ENCODE peak calls at places on chromosomes 13 and 19, in seven cellular contexts. C is prostate gland; B is left ventricle myocardium inferior; X is CD4-positive, alpha-beta memory T cell; W is psoas muscle; K is mesendoderm; P is CD4-positive, alpha-beta T cell. T is an unnamed sample.
A peak's percentile ranks its signal among the peaks of the same experiment; 100 is the strongest.

GRCh38 chr19:43807651-43808050 is 5.4 kb upstream of the LYPD5 start:
- DNase-seq in C (no peak), B (no peak), X (no peak), W (no peak), K (no peak), P (no peak), T (no peak)

GRCh38 chr13:113291129-113291528 is 5.9 kb upstream of the LAMP1 start:
- DNase-seq in C (no peak), B (no peak), X (no peak), W (no peak), K (no peak), P (no peak), T (no peak)

GRCh38 chr13:30415430-30416030 is 6.8 kb upstream of the UBE2L5 start:
- DNase-seq in C (no peak), B (no peak), X (peak; percentile 50), W (no peak), K (no peak), P (no peak), T (no peak)

GRCh38 chr19:10836478-10837325 is 690 bp upstream of the TMED1 start:
- DNase-seq in C (no peak), B (peak; percentile 86), X (no peak), W (peak; percentile 96), K (no peak), P (no peak), T (peak; percentile 89)

GRCh38 chr13:34864650-34865049 is 77.4 kb upstream of the NBEA start:
- DNase-seq in C (no peak), B (no peak), X (no peak), W (no peak), K (no peak), P (no peak), T (no peak)

GRCh38 chr13:100941377-100941776 is 266.8 kb upstream of the TMTC4 start:
- DNase-seq in C (no peak), B (no peak), X (no peak), W (no peak), K (no peak), P (no peak), T (no peak)

GRCh38 chr13:41651413-41652068 is 194.2 kb downstream of the RGCC start:
- DNase-seq in C (no peak), B (no peak), X (no peak), W (no peak), K (peak; percentile 47), P (no peak), T (no peak)

GRCh38 chr13:51827254-51827653 is 17.7 kb downstream of the TMEM272 start:
- DNase-seq in C (no peak), B (no peak), X (peak; percentile 24), W (no peak), K (no peak), P (no peak), T (no peak)

GRCh38 chr19:41999071-41999877 is 5.2 kb upstream of the ATP1A3 start:
- DNase-seq in C (no peak), B (no peak), X (no peak), W (no peak), K (peak; percentile 56), P (no peak), T (no peak)

GRCh38 chr19:1811472-1811894 is 593 bp downstream of the ATP8B3 start:
- DNase-seq in C (peak; percentile 46), B (peak; percentile 41), X (peak; percentile 24), W (peak; percentile 86), K (peak; percentile 41), P (no peak), T (peak; percentile 91)

GRCh38 chr13:23928985-23929384 is 31.7 kb upstream of the C1QTNF9B start:
- DNase-seq in C (no peak), B (no peak), X (no peak), W (no peak), K (peak; percentile 10), P (no peak), T (no peak)

GRCh38 chr13:45879666-45880065 is 28.1 kb upstream of the SIAH3 start:
- DNase-seq in C (no peak), B (peak; percentile 65), X (no peak), W (peak; percentile 90), K (peak; percentile 75), P (no peak), T (no peak)

GRCh38 chr13:33249066-33249465 is 36.5 kb downstream of the STARD13 start:
- DNase-seq in C (no peak), B (no peak), X (no peak), W (no peak), K (no peak), P (no peak), T (no peak)

GRCh38 chr19:12641456-12641855 is 25.1 kb downstream of the MAN2B1 start:
- DNase-seq in C (no peak), B (no peak), X (no peak), W (no peak), K (no peak), P (no peak), T (no peak)

GRCh38 chr19:39518458-39518857 is 3.5 kb downstream of the SELENOV start:
- DNase-seq in C (no peak), B (no peak), X (no peak), W (no peak), K (peak; percentile 69), P (no peak), T (no peak)

GRCh38 chr19:45171211-45171623 is 6.8 kb downstream of the TRAPPC6A start:
- DNase-seq in C (no peak), B (no peak), X (peak; percentile 67), W (no peak), K (no peak), P (peak; percentile 32), T (no peak)

GRCh38 chr19:29263305-29264080 is 50.5 kb upstream of the UQCRFS1 start:
- DNase-seq in C (no peak), B (peak; percentile 32), X (peak; percentile 29), W (peak; percentile 66), K (peak; percentile 74), P (peak; percentile 51), T (no peak)

GRCh38 chr19:808176-808741 is 11.0 kb downstream of the PTBP1 start:
- DNase-seq in C (no peak), B (no peak), X (no peak), W (no peak), K (no peak), P (no peak), T (no peak)

GRCh38 chr13:110593430-110594130 is 21.8 kb upstream of the NAXD start:
- DNase-seq in C (peak; percentile 39), B (no peak), X (peak; percentile 36), W (no peak), K (peak; percentile 80), P (no peak), T (no peak)

GRCh38 chr13:100545684-100546061 is 42.9 kb downstream of the GGACT start:
- DNase-seq in C (no peak), B (no peak), X (no peak), W (no peak), K (no peak), P (no peak), T (no peak)

GRCh38 chr19:28497137-28497536 is 715.8 kb downstream of the UQCRFS1 start:
- DNase-seq in C (no peak), B (no peak), X (no peak), W (no peak), K (no peak), P (no peak), T (no peak)

GRCh38 chr13:77325371-77325941 is 1.4 kb downstream of the MYCBP2 start:
- DNase-seq in C (no peak), B (no peak), X (peak; percentile 64), W (no peak), K (no peak), P (no peak), T (no peak)

GRCh38 chr19:39539165-39539518 is 819 bp downstream of the EID2 start:
- DNase-seq in C (no peak), B (no peak), X (no peak), W (no peak), K (peak; percentile 93), P (no peak), T (no peak)

GRCh38 chr19:6276447-6276846 is 3.3 kb downstream of the MLLT1 start:
- DNase-seq in C (no peak), B (peak; percentile 53), X (no peak), W (peak; percentile 81), K (peak; percentile 57), P (no peak), T (no peak)

GRCh38 chr13:38707433-38707832 is 20.6 kb downstream of the FREM2 start:
- DNase-seq in C (no peak), B (no peak), X (no peak), W (no peak), K (no peak), P (no peak), T (no peak)

GRCh38 chr13:42728507-42729180 is 52.7 kb upstream of the FAM216B start:
- DNase-seq in C (no peak), B (no peak), X (no peak), W (no peak), K (no peak), P (no peak), T (no peak)

DNA sequence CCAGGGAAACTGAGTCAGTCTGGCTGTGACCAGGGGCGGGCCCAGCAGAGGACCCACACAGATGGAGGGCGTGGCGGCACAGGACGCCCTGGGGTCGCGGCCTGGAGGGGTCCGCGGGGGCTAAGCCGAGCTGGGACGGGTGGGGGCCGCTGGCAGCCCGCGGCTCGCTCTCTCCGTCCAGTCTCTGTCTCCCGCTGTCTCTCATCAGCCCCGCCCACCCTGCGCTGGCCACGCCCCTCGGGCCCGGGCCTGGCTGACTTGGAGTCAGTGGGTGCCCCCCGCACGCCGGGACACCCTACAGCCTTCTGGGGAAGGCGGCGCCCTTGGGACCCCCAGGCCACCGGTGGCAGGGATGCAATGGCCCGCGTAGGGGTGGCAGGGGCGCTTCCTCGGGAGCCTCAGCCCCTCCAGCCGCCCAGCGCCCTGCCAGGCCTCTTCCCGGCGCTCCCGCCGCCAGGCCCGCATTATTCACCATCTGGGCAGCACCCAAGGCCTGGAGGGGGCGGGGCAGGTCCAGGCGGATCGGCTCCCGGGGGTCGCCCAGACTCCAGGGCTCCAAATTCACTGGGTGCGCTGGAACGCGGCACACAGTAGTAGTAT is at the start of gene TBXA2R:
- DNase-seq in C (peak; percentile 33), B (peak; percentile 81), X (peak; percentile 24), W (no peak), K (peak; percentile 49), P (no peak), T (no peak)
- H3K27ac ChIP-seq in C (peak within 1 kb of the TSS; percentile 46), B (peak within 1 kb of the TSS; percentile 92), X (no peak within 1 kb of the TSS), W (peak within 1 kb of the TSS; percentile 54), K (no peak within 1 kb of the TSS), P (no peak within 1 kb of the TSS), T (no peak within 1 kb of the TSS)

DNA sequence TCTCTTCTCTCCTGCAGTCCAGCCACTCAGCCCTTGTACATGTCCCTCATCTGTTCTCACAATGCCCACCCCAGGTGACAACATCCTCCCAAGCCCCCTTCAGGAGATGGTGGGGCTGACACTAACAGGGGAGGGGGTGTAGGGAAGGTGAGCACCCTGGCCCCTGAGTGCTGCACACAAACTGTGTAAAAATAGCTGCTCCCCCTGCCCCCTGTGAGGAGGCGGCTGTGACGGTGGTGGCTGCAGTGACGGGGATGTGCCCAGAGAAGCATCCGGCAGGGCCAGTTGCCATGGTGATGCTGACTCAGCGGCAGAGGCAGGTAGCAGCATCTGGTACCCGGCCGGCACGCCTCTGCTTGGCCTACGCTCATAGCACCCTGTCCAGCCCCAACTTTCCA is 13.0 kb upstream of the JUND start:
- DNase-seq in C (peak; percentile 41), B (no peak), X (peak; percentile 94), W (peak; percentile 75), K (peak; percentile 57), P (peak; percentile 82), T (peak; percentile 91)
- H3K27ac ChIP-seq in C (no peak overlapping the region), B (peak overlapping the region; percentile 98), X (peak overlapping the region; percentile 98), W (peak overlapping the region; percentile 97), K (no peak overlapping the region), P (peak overlapping the region; percentile 37), T (no peak overlapping the region)

GRCh38 chr19:47514869-47515588 is at the start of gene NAPA:
- DNase-seq in C (peak; percentile 100), B (peak; percentile 100), X (peak; percentile 100), W (peak; percentile 100), K (peak; percentile 100), P (peak; percentile 100), T (peak; percentile 100)
- H3K27ac ChIP-seq in C (peak within 1 kb of the TSS; percentile 98), B (peak within 1 kb of the TSS; percentile 97), X (peak within 1 kb of the TSS; percentile 97), W (peak within 1 kb of the TSS; percentile 99), K (peak within 1 kb of the TSS; percentile 75), P (peak within 1 kb of the TSS; percentile 93), T (peak within 1 kb of the TSS; percentile 28)

GRCh38 chr19:18301718-18302111 is 20.3 kb upstream of the JUND start:
- DNase-seq in C (no peak), B (no peak), X (no peak), W (no peak), K (no peak), P (no peak), T (no peak)
- H3K27ac ChIP-seq in C (no peak overlapping the region), B (peak overlapping the region; percentile 99), X (peak overlapping the region; percentile 47), W (peak overlapping the region; percentile 95), K (no peak overlapping the region), P (peak overlapping the region; percentile 30), T (no peak overlapping the region)